ENCODE peak calls at places on chromosomes 3 and 15, in seven cellular contexts. S, Q, F, R, C, X and Y are unnamed samples.

GRCh38 chr15:56759450-56759845 is 26.1 kb upstream of the ZNF280D start:
- DNase-seq in F (peak), C (peak), Q (no peak), R (peak), X (peak), S (peak), Y (peak)

GRCh38 chr3:119562307-119562961 is 3.0 kb upstream of the CD80 start:
- DNase-seq in R (no peak), Q (no peak), F (no peak), X (peak), C (no peak), S (no peak), Y (no peak)

GRCh38 chr3:150412599-150413069 is 4.5 kb downstream of the TSC22D2 start:
- DNase-seq in F (no peak), Q (no peak), X (peak), R (peak), C (no peak), S (peak), Y (peak)

GRCh38 chr15:85504739-85505676 is 124.6 kb downstream of the AKAP13 start:
- DNase-seq in Q (no peak), R (peak), S (peak), X (peak), F (no peak), C (peak), Y (peak)

GRCh38 chr15:55279746-55280351 is 9.8 kb downstream of the RAB27A start:
- DNase-seq in Q (no peak), R (peak), S (peak), X (peak), C (peak), F (no peak), Y (peak)

GRCh38 chr3:99910752-99911151 is 93.1 kb downstream of the CMSS1 start:
- DNase-seq in X (no peak), Q (no peak), F (no peak), S (peak), R (no peak), C (no peak), Y (no peak)

GRCh38 chr15:96042734-96043224 is 287.7 kb upstream of the NR2F2 start:
- DNase-seq in R (no peak), S (peak), C (no peak), F (no peak), Q (no peak), X (no peak), Y (no peak)

GRCh38 chr3:5585085-5585484 is 397.6 kb downstream of the EDEM1 start:
- DNase-seq in S (no peak), Q (no peak), F (no peak), X (no peak), R (no peak), C (no peak), Y (no peak)

GRCh38 chr15:40244961-40245523 is 6.2 kb downstream of the PAK6 start:
- DNase-seq in C (peak), R (no peak), S (no peak), Q (no peak), F (no peak), X (no peak), Y (peak)

GRCh38 chr15:99480223-99480810 is 85.5 kb upstream of the MEF2A start:
- DNase-seq in C (no peak), X (no peak), Q (no peak), S (no peak), F (no peak), R (no peak), Y (no peak)

GRCh38 chr3:134790099-134790498 is 5.0 kb upstream of the EPHB1 start:
- DNase-seq in F (no peak), R (no peak), X (no peak), Q (no peak), S (no peak), C (no peak), Y (no peak)

GRCh38 chr3:121629601-121630000 is 31.1 kb downstream of the HCLS1 start:
- DNase-seq in X (no peak), C (no peak), R (no peak), S (no peak), F (no peak), Q (no peak), Y (no peak)

GRCh38 chr15:80404057-80404718 is at the start of gene ARNT2:
- DNase-seq in R (no peak), Q (peak), X (no peak), C (no peak), S (no peak), F (peak), Y (no peak)

GRCh38 chr15:43105077-43105769 is 615 bp downstream of the UBR1 start:
- DNase-seq in X (peak), C (no peak), Q (no peak), R (no peak), S (no peak), F (no peak), Y (peak)

GRCh38 chr3:120057626-120058025 is 36.6 kb downstream of the GSK3B start:
- DNase-seq in S (no peak), F (no peak), X (no peak), C (no peak), R (no peak), Q (no peak), Y (no peak)

GRCh38 chr3:172908871-172909270 is 158.3 kb downstream of the ECT2 start:
- DNase-seq in X (no peak), Q (no peak), R (no peak), C (no peak), F (no peak), S (no peak), Y (no peak)

GRCh38 chr3:42490243-42490642 is 12.2 kb upstream of the VIPR1 start:
- DNase-seq in R (no peak), S (peak), X (peak), F (no peak), C (no peak), Q (no peak), Y (peak)

GRCh38 chr3:156817931-156818765 is 8.0 kb upstream of the LEKR1 start:
- DNase-seq in X (no peak), C (no peak), S (no peak), F (no peak), Q (no peak), R (no peak), Y (no peak)

GRCh38 chr3:161423911-161424522 is 52.7 kb upstream of the SPTSSB start:
- DNase-seq in X (peak), F (no peak), Q (no peak), R (no peak), C (no peak), S (peak), Y (peak)

GRCh38 chr3:133595341-133595740 is 21.9 kb downstream of the CDV3 start:
- DNase-seq in X (no peak), F (no peak), S (peak), R (no peak), C (no peak), Q (no peak), Y (peak)

GRCh38 chr3:10228248-10228950 is 19.9 kb upstream of the TATDN2 start:
- DNase-seq in R (no peak), S (no peak), F (no peak), C (no peak), X (peak), Q (no peak), Y (peak)

GRCh38 chr15:75801859-75802593 is 41.2 kb upstream of the UBE2Q2 start:
- DNase-seq in Q (peak), X (peak), C (peak), R (peak), S (peak), F (peak), Y (peak)

GRCh38 chr3:102229062-102229655 is 205.7 kb upstream of the ZPLD1 start:
- DNase-seq in X (peak), C (peak), F (peak), S (peak), R (peak), Q (peak), Y (peak)

GRCh38 chr3:9649791-9650521 is 651 bp downstream of the MTMR14 start:
- DNase-seq in X (no peak), F (no peak), S (no peak), C (no peak), R (no peak), Q (no peak), Y (no peak)

GRCh38 chr3:145892869-145893268 is 268.1 kb downstream of the PLOD2 start:
- DNase-seq in X (no peak), S (no peak), Q (no peak), R (no peak), F (no peak), C (no peak), Y (no peak)

GRCh38 chr3:126524429-126524988 is 554 bp downstream of the CHST13 start:
- DNase-seq in S (no peak), C (no peak), R (no peak), X (no peak), F (no peak), Q (peak), Y (no peak)

GRCh38 chr15:50065264-50065663 is 53.8 kb downstream of the ATP8B4 start:
- DNase-seq in R (no peak), C (no peak), F (no peak), X (no peak), S (no peak), Q (no peak), Y (no peak)

GRCh38 chr15:99628374-99629001 is 62.7 kb downstream of the MEF2A start:
- DNase-seq in S (no peak), Q (no peak), C (no peak), X (no peak), R (no peak), F (no peak), Y (no peak)

GRCh38 chr3:105526349-105527111 is 159.8 kb downstream of the ALCAM start:
- DNase-seq in Q (no peak), R (no peak), C (no peak), S (no peak), F (no peak), X (no peak), Y (peak)

GRCh38 chr3:173066044-173066679 is 74.9 kb downstream of the SPATA16 start:
- DNase-seq in R (no peak), F (no peak), S (peak), Q (no peak), X (peak), C (peak), Y (peak)

DNA sequence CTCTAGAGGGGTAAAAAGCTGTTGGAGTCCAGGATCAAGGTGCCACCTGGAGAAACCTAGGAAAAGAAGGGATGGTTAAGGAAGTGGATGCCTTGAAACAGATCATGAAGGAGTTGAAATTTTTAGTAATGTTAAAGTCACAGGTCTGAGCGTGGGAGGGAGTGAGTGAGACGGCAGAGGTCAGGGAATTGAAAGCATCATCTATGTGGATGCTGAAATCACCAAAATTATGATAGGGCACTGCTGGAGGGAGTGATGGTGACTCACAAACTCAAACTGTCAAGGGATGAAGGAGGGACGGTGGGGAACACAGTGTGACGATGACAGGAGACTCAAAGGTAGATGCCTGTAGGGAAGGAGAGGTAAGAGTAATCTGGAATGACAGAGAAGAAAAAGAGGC is 205.7 kb downstream of the OSBPL10 start:
- DNase-seq in F (no peak), Q (no peak), X (no peak), C (no peak), R (no peak), S (no peak), Y (no peak)
- H3K4me3 ChIP-seq in F (no peak), Q (no peak), X (no peak), C (no peak), R (no peak), S (no peak), Y (no peak)

GRCh38 chr15:68795298-68795848 is 25.3 kb downstream of the ANP32A start:
- DNase-seq in X (peak), S (peak), R (no peak), Q (peak), C (no peak), F (peak), Y (peak)

GRCh38 chr15:68794307-68794706 is 26.4 kb downstream of the ANP32A start:
- DNase-seq in S (no peak), F (no peak), C (no peak), X (no peak), Q (no peak), R (no peak), Y (no peak)

GRCh38 chr15:68793776-68794175 is 26.9 kb downstream of the ANP32A start:
- DNase-seq in F (no peak), X (no peak), Q (no peak), R (no peak), S (no peak), C (no peak), Y (no peak)

GRCh38 chr15:68796576-68796975 is 24.1 kb downstream of the ANP32A start:
- DNase-seq in S (no peak), Q (no peak), C (no peak), R (no peak), F (no peak), X (no peak), Y (no peak)

DNA sequence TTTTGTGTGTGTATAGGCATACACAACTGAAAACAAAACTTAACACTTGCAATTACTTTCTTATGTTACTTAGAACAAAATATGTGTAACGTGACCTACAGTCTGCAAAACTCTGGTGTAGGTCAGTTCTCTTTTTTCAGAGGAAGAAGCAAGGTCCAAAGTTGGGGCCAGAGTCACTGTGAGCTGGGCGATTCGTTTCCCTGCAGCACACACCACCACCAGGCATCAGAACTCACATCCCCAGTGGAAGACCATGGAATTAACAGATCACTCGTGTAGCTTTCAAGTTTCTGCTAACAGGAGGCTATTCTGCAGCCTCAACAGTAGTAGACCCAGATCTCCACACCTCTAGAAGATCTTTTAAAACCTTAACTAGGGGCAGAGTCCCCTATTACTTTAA is 25.8 kb downstream of the ANP32A start:
- DNase-seq in F (no peak), Q (no peak), R (no peak), C (no peak), X (peak), S (no peak), Y (no peak)
- H3K4me3 ChIP-seq in F (peak), Q (peak), R (no peak), C (no peak), X (no peak), S (no peak), Y (no peak)

GRCh38 chr3:30688776-30689175 is 82.4 kb downstream of the TGFBR2 start:
- DNase-seq in F (no peak), R (peak), X (no peak), S (no peak), Q (no peak), C (no peak), Y (peak)

GRCh38 chr3:30691249-30691880 is 85.0 kb downstream of the TGFBR2 start:
- DNase-seq in F (no peak), S (no peak), X (no peak), R (no peak), C (no peak), Q (no peak), Y (no peak)

GRCh38 chr3:30687930-30688570 is 81.6 kb downstream of the TGFBR2 start:
- DNase-seq in C (no peak), Q (no peak), X (no peak), R (no peak), F (no peak), S (no peak), Y (no peak)

GRCh38 chr3:30690199-30690598 is 83.8 kb downstream of the TGFBR2 start:
- DNase-seq in R (no peak), F (no peak), Q (no peak), C (no peak), S (no peak), X (no peak), Y (no peak)

DNA sequence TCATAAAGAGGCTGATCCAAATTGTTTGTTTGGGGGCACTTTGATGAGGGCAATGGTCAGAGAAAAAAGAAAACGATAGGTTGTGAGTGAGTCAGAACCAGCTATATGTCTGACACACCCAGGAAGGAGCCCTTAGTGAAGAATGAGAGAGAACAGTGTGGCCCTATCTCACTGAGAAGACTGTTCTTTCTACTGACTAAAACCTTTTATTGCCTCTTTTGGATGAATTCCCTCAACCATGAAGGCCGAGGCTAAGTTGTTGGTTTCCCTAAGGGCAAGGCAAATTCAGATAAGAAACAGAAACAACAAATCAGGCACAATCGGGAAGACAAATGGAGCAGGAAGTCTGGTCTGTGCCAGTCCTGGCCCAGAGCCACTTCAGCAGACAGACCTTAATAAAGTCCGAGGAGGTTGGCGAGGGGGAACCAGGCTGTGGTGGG is 82.8 kb downstream of the TGFBR2 start:
- DNase-seq in S (peak), C (no peak), Q (no peak), R (no peak), F (no peak), X (peak), Y (peak)
- H3K4me3 ChIP-seq in S (no peak), C (no peak), Q (no peak), R (no peak), F (peak), X (no peak), Y (no peak)

DNA sequence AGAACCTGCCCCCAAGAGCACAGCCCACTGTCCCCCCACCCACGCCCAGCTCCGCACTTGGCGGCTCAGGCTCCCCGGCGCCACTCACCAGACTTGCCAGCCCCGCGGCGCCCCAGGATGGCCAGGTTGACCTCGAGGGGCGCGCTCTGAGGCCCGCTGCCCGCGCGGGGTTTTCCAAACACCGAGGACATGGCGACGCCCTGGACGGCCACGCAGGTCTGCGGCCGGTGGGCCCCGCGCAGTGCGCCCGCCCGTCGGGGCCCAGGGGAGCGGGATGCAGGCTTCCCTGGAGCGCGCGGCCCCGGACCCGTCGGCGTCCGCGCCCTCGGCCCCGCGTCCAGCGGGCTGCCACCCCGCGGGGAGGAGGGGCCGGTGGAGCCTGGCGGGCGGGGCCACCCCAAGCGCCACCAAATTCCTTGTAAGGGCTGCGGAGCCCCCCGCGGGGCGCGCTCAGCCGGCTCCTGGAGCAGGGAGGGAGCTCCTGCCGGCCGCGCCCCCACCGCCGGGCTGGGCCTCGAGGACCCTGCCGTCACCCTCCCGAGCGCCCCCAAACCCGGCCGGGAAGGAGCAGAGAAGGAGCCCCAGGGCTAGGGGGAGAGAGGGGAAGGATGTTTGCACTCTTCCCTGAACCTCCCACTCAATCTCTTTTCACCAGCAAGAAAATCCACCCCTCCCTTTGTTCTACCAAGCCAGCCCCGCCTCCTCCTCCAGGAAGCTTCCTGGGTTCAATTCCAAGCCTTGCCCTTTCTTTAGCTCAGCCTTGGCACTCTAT is at the start of gene RASL12:
- DNase-seq in R (no peak), S (no peak), X (no peak), F (no peak), Q (no peak), C (peak), Y (no peak)
- H3K4me3 ChIP-seq in R (peak), S (no peak), X (peak), F (peak), Q (peak), C (peak), Y (no peak)

GRCh38 chr3:123026551-123027291 is 842 bp downstream of the SEMA5B start:
- DNase-seq in Q (no peak), X (no peak), F (peak), S (no peak), R (no peak), C (no peak), Y (no peak)
- H3K4me3 ChIP-seq in Q (peak), X (peak), F (peak), S (peak), R (peak), C (no peak), Y (peak)

DNA sequence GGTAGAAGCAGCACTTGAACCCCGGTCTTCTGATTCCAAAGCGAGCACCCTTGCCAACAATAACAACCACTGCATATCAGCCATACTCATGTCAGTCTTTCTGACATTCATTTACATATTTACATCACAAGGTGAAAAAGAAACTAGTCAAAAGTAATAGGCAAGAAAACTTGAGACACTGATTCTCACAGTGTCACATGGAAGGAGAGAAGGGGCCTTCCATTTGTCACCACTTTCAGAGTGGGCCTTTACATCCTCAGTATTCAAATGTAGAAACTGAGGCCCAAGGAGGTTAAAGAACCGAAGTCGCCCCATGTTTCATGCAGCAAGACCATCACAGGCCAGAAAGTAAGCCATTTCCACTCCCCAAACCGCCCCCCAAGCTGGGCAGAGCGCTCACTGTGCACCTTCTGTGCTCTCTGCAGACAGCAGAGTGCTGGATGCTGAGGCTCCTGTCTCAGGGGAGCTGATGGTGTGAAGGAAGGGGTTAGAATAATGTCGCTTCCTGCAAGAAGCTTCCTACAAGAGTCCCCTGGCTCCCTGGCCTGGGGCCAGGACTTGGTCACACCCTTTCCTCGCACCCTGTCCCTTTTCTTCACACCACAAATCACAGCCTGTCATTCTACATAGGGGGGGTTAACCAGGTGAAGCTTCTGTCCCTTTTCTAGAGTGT is 260.1 kb downstream of the UACA start:
- DNase-seq in R (no peak), C (no peak), X (no peak), Q (no peak), F (no peak), S (no peak), Y (no peak)
- H3K4me3 ChIP-seq in R (no peak), C (no peak), X (no peak), Q (no peak), F (no peak), S (no peak), Y (no peak)